ENCODE peak calls at places on chromosome 20, in eight cellular contexts. Q, V, O, T, S, J, Z and F are unnamed samples.

GRCh38 chr20:33862709-33863403 is 51.7 kb downstream of the CHMP4B start:
- DNase-seq in Q (peak; percentile 39), V (peak; percentile 93), O (peak; percentile 82), T (no peak), S (peak; percentile 47), J (no peak), Z (peak; percentile 27), F (no peak)

GRCh38 chr20:62575976-62576722 is 66.2 kb upstream of the SLCO4A1 start:
- DNase-seq in Q (no peak), V (no peak), O (no peak), T (no peak), S (no peak), J (no peak), Z (no peak), F (peak; percentile 47)

GRCh38 chr20:4227085-4227821 is 211.9 kb upstream of the RNF24 start:
- DNase-seq in Q (no peak), V (peak; percentile 59), O (no peak), T (no peak), S (no peak), J (no peak), Z (no peak), F (no peak)

GRCh38 chr20:51661609-51662178 is 106.5 kb downstream of the ATP9A start:
- DNase-seq in Q (peak; percentile 25), V (no peak), O (no peak), T (peak; percentile 96), S (no peak), J (no peak), Z (no peak), F (no peak)

GRCh38 chr20:6122873-6123649 is at the start of gene FERMT1:
- DNase-seq in Q (no peak), V (peak; percentile 82), O (peak; percentile 80), T (peak; percentile 78), S (peak; percentile 27), J (peak; percentile 55), Z (peak; percentile 40), F (peak; percentile 5)

GRCh38 chr20:56200456-56200855 is 48.1 kb upstream of the MC3R start:
- DNase-seq in Q (no peak), V (no peak), O (no peak), T (peak; percentile 26), S (no peak), J (no peak), Z (no peak), F (no peak)

GRCh38 chr20:25623225-25623735 is 534 bp downstream of the NANP start:
- DNase-seq in Q (peak; percentile 13), V (peak; percentile 66), O (peak; percentile 78), T (peak; percentile 0), S (peak; percentile 22), J (no peak), Z (peak; percentile 39), F (peak; percentile 53)

GRCh38 chr20:36273414-36274247 is 32.5 kb upstream of the DLGAP4 start:
- DNase-seq in Q (no peak), V (peak; percentile 41), O (no peak), T (peak; percentile 4), S (no peak), J (no peak), Z (no peak), F (no peak)

GRCh38 chr20:51966296-51966971 is 164.1 kb upstream of the SALL4 start:
- DNase-seq in Q (no peak), V (peak; percentile 75), O (no peak), T (peak; percentile 81), S (peak; percentile 34), J (no peak), Z (no peak), F (no peak)

GRCh38 chr20:49888341-49889244 is 26.7 kb downstream of the SPATA2 start:
- DNase-seq in Q (peak; percentile 41), V (peak; percentile 94), O (no peak), T (peak; percentile 21), S (peak; percentile 38), J (peak; percentile 50), Z (no peak), F (peak; percentile 53)

GRCh38 chr20:63518946-63519764 is 1.4 kb upstream of the PPDPF start:
- DNase-seq in Q (no peak), V (peak; percentile 60), O (peak; percentile 65), T (no peak), S (no peak), J (no peak), Z (no peak), F (no peak)

GRCh38 chr20:41340327-41341055 is at the start of gene LPIN3:
- DNase-seq in Q (peak; percentile 42), V (peak; percentile 91), O (peak; percentile 96), T (peak; percentile 84), S (peak; percentile 89), J (peak; percentile 92), Z (peak; percentile 92), F (peak; percentile 44)

GRCh38 chr20:22904411-22904810 is 130.7 kb upstream of the SSTR4 start:
- DNase-seq in Q (no peak), V (no peak), O (no peak), T (no peak), S (no peak), J (no peak), Z (no peak), F (no peak)

GRCh38 chr20:38066969-38067716 is 33.6 kb downstream of the RPRD1B start:
- DNase-seq in Q (no peak), V (no peak), O (no peak), T (no peak), S (peak; percentile 18), J (no peak), Z (no peak), F (no peak)

GRCh38 chr20:24704899-24705298 is 235.5 kb downstream of the SYNDIG1 start:
- DNase-seq in Q (no peak), V (peak; percentile 26), O (no peak), T (no peak), S (no peak), J (no peak), Z (no peak), F (no peak)

GRCh38 chr20:44572551-44573500 is 9.6 kb upstream of the PKIG start:
- DNase-seq in Q (no peak), V (no peak), O (peak; percentile 81), T (no peak), S (peak; percentile 64), J (peak; percentile 54), Z (peak; percentile 66), F (peak; percentile 45)

GRCh38 chr20:44574372-44574771 is 8.0 kb upstream of the PKIG start:
- DNase-seq in Q (no peak), V (no peak), O (no peak), T (no peak), S (no peak), J (no peak), Z (no peak), F (no peak)

GRCh38 chr20:44579313-44580090 is 2.9 kb upstream of the PKIG start:
- DNase-seq in Q (no peak), V (no peak), O (no peak), T (no peak), S (no peak), J (no peak), Z (no peak), F (no peak)

GRCh38 chr20:44573501-44573869 is 8.9 kb upstream of the PKIG start:
- DNase-seq in Q (no peak), V (no peak), O (no peak), T (no peak), S (no peak), J (no peak), Z (no peak), F (no peak)

GRCh38 chr20:44576297-44576696 is 6.1 kb upstream of the PKIG start:
- DNase-seq in Q (no peak), V (no peak), O (no peak), T (no peak), S (peak; percentile 52), J (no peak), Z (no peak), F (no peak)
- H3K27ac ChIP-seq in Q (no peak overlapping the region), V (no peak overlapping the region), O (peak overlapping the region; percentile 72), T (no peak overlapping the region), S (peak overlapping the region; percentile 65), J (peak overlapping the region; percentile 54), Z (peak overlapping the region; percentile 77), F (no peak overlapping the region)

DNA sequence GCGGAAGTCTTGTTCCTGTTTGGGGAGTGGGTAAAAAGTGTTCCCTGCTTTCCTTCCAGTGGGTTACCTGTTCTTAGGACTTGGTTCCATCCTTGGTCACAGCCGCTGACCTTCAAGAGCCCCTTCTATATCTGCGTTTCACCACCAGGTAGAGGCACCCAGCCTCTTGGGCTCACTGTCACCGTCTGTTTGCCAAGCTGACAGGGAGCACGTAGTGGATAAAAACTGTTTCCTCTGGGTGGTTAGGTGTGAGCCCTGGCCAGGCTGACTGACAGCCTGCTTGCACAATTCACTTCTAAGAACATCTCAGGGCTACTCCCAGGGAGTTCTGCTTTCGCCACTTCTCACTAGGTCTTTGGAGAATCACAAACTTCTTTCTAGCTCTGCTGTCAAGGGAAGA is 1.8 kb upstream of the JPH2 start:
- DNase-seq in Q (no peak), V (peak; percentile 35), O (no peak), T (no peak), S (no peak), J (no peak), Z (no peak), F (no peak)
- H3K27ac ChIP-seq in Q (no peak overlapping the region), V (no peak overlapping the region), O (peak overlapping the region; percentile 98), T (no peak overlapping the region), S (peak overlapping the region; percentile 97), J (peak overlapping the region; percentile 85), Z (peak overlapping the region; percentile 94), F (no peak overlapping the region)

DNA sequence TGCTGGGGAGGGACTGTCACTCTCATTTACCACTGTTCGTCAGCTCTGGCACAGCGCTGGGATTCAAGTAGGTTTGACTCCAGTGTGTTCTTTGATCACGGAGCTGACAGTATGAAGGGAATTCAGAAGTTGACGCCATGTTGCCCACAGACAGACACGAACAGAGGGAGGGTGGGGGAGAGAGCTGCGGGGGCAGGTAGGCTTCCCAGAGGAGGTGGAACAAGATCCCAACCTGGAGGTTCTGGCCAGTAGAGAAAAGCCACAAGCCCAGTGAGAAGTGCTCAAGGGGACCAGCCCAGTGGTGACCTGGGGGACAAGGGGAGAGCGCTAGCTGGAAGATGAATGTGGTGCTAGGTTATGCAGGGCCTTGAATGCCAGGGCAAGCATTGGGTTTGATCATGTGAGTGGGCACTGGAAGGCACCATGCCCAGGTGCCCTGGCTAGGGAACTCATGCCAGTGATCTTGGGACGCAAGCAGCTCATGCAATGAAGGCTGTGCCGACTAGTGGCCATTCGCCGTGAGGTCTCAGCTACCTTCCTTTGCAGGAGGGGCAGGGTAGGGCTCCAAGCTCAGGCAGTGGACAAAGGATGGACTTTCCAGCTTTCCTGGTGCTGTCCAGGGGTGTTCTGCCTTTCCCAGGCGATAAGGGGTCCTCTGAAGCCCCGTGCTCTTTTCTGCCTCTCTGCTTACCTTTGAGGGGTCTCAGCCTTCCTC is 50.4 kb upstream of the APCDD1L start:
- DNase-seq in Q (no peak), V (no peak), O (no peak), T (no peak), S (no peak), J (no peak), Z (no peak), F (no peak)
- H3K27ac ChIP-seq in Q (no peak overlapping the region), V (no peak overlapping the region), O (no peak overlapping the region), T (no peak overlapping the region), S (no peak overlapping the region), J (no peak overlapping the region), Z (no peak overlapping the region), F (no peak overlapping the region)

DNA sequence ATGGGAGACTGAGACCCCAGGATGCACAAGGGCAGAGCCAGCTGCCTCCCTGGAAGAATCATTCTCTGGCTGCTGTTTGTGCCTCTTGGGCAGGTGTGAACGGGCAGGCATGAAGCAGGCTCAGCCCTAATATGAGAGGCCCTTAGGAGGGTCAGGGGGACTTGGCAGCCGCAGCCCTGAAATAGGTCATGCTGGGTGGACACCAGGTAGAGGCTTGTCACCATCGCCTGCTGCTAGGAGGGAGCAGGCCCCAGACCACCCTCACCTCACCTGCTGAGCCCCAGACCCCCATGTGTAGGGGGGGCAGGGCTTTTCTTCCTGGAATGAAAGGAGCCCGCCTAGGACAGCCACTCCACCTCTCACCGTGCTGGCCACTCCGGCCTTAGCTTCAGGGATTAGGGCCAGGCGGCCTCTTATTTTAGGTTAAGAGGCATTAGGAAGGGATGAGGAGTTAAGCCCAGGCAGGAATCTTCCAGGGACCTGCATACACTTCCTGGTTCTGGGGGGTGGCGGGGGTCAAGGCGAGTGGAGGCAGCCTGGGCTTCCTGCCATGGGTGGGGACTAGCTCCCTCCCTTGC is 92.4 kb downstream of the ASXL1 start:
- DNase-seq in Q (no peak), V (no peak), O (no peak), T (no peak), S (no peak), J (no peak), Z (no peak), F (no peak)
- H3K27ac ChIP-seq in Q (no peak overlapping the region), V (no peak overlapping the region), O (no peak overlapping the region), T (no peak overlapping the region), S (peak overlapping the region; percentile 29), J (peak overlapping the region; percentile 40), Z (peak overlapping the region; percentile 56), F (peak overlapping the region; percentile 70)